ENCODE peak calls at places on chromosome 2, in four cellular contexts. T is GM23248, Z is A172, V is T1000. I is an unnamed sample.

GRCh38 chr2:45610281-45611019 is 617 bp downstream of the SRBD1 start:
- DNase-seq in Z (peak), V (peak), T (peak), I (no peak)

GRCh38 chr2:128379021-128380005 is 60.6 kb upstream of the HS6ST1 start:
- DNase-seq in Z (no peak), V (no peak), T (peak), I (no peak)

GRCh38 chr2:120534457-120534856 is 188.5 kb downstream of the INHBB start:
- DNase-seq in Z (no peak), V (no peak), T (no peak), I (no peak)

GRCh38 chr2:228352048-228352447 is 170.6 kb upstream of the SPHKAP start:
- DNase-seq in V (no peak), Z (no peak), T (no peak), I (no peak)

GRCh38 chr2:133844214-133844892 is 276.1 kb upstream of the NCKAP5 start:
- DNase-seq in T (peak), V (peak), Z (peak), I (peak)

GRCh38 chr2:177393381-177393780 is 808 bp downstream of the AGPS start:
- DNase-seq in V (no peak), Z (peak), T (peak), I (no peak)

GRCh38 chr2:67649331-67650071 is 252.4 kb downstream of the ETAA1 start:
- DNase-seq in T (peak), V (no peak), Z (peak), I (no peak)

GRCh38 chr2:149329470-149330126 is 789 bp upstream of the LYPD6 start:
- DNase-seq in V (peak), T (peak), Z (peak), I (no peak)

GRCh38 chr2:128412181-128412871 is 93.7 kb upstream of the HS6ST1 start:
- DNase-seq in V (no peak), T (no peak), Z (no peak), I (no peak)

GRCh38 chr2:132668189-132668833 is 1.7 kb downstream of the LYPD1 start:
- DNase-seq in V (peak), T (no peak), Z (no peak), I (no peak)

GRCh38 chr2:103945083-103945482 is 908.8 kb upstream of the POU3F3 start:
- DNase-seq in T (no peak), Z (no peak), V (no peak), I (no peak)